ENCODE peak calls at places on chromosomes 16 and 17, in four cellular contexts. One of them, this sample, is unnamed.

GRCh38 chr16:49282690-49283375 is 1.2 kb upstream of the CBLN1 start:
- DNase-seq in GM12878: no peak
- DNase-seq in HL-60: no peak
- DNase-seq in K562: no peak
- DNase-seq in this sample: no peak

GRCh38 chr17:12927541-12928425 is 90.0 kb downstream of the ELAC2 start:
- DNase-seq in K562: no peak
- DNase-seq in HL-60: no peak
- DNase-seq in GM12878: no peak
- DNase-seq in this sample: no peak

GRCh38 chr16:10093564-10093963 is 88.7 kb downstream of the GRIN2A start:
- DNase-seq in GM12878: no peak
- DNase-seq in K562: no peak
- DNase-seq in HL-60: peak
- DNase-seq in this sample: no peak

GRCh38 chr16:28218109-28218508 is 6.3 kb upstream of the XPO6 start:
- DNase-seq in HL-60: no peak
- DNase-seq in K562: peak
- DNase-seq in GM12878: no peak
- DNase-seq in this sample: peak

GRCh38 chr17:76074390-76075363 is at the start of gene GALR2:
- DNase-seq in GM12878: no peak
- DNase-seq in K562: no peak
- DNase-seq in HL-60: no peak
- DNase-seq in this sample: no peak

GRCh38 chr17:39236383-39236927 is 10.7 kb upstream of the STAC2 start:
- DNase-seq in K562: no peak
- DNase-seq in GM12878: no peak
- DNase-seq in HL-60: no peak
- DNase-seq in this sample: no peak

GRCh38 chr16:88638323-88639230 is at the start of gene IL17C:
- DNase-seq in HL-60: no peak
- DNase-seq in GM12878: no peak
- DNase-seq in K562: peak
- DNase-seq in this sample: no peak

GRCh38 chr17:17890773-17891759 is 54.3 kb upstream of the SREBF1 start:
- DNase-seq in HL-60: no peak
- DNase-seq in K562: peak
- DNase-seq in GM12878: no peak
- DNase-seq in this sample: peak

GRCh38 chr17:61862105-61862574 is 1.2 kb downstream of the BRIP1 start:
- DNase-seq in HL-60: no peak
- DNase-seq in K562: no peak
- DNase-seq in GM12878: no peak
- DNase-seq in this sample: no peak

GRCh38 chr17:17938388-17939107 is 33.7 kb downstream of the TOM1L2 start:
- DNase-seq in GM12878: no peak
- DNase-seq in HL-60: no peak
- DNase-seq in K562: no peak
- DNase-seq in this sample: no peak

GRCh38 chr16:11310997-11311561 is 29.9 kb upstream of the PRM1 start:
- DNase-seq in K562: no peak
- DNase-seq in HL-60: no peak
- DNase-seq in GM12878: peak
- DNase-seq in this sample: no peak

GRCh38 chr16:67963325-67964321 is 4.8 kb downstream of the SLC12A4 start:
- DNase-seq in GM12878: no peak
- DNase-seq in K562: peak
- DNase-seq in HL-60: no peak
- DNase-seq in this sample: no peak

GRCh38 chr16:66617010-66617434 is 12.5 kb downstream of the CMTM3 start:
- DNase-seq in GM12878: no peak
- DNase-seq in HL-60: no peak
- DNase-seq in K562: no peak
- DNase-seq in this sample: no peak

GRCh38 chr16:70737377-70738082 is 51.7 kb upstream of the MTSS2 start:
- DNase-seq in GM12878: peak
- DNase-seq in HL-60: no peak
- DNase-seq in K562: no peak
- DNase-seq in this sample: peak

GRCh38 chr16:89993971-89994370 is 25.3 kb downstream of the DBNDD1 start:
- DNase-seq in K562: no peak
- DNase-seq in HL-60: no peak
- DNase-seq in GM12878: no peak
- DNase-seq in this sample: no peak

GRCh38 chr16:88383401-88384221 is 852 bp downstream of the ZNF469 start:
- DNase-seq in HL-60: no peak
- DNase-seq in GM12878: no peak
- DNase-seq in K562: peak
- DNase-seq in this sample: no peak

GRCh38 chr16:66255647-66256046 is 110.8 kb upstream of the CDH5 start:
- DNase-seq in K562: no peak
- DNase-seq in GM12878: no peak
- DNase-seq in HL-60: no peak
- DNase-seq in this sample: no peak

GRCh38 chr17:32590974-32591373 is 104.2 kb downstream of the CDK5R1 start:
- DNase-seq in K562: no peak
- DNase-seq in HL-60: no peak
- DNase-seq in GM12878: no peak
- DNase-seq in this sample: no peak

GRCh38 chr16:70746040-70746707 is 54.8 kb downstream of the VAC14 start:
- DNase-seq in HL-60: peak
- DNase-seq in K562: peak
- DNase-seq in GM12878: no peak
- DNase-seq in this sample: no peak

GRCh38 chr17:44827863-44828262 is 2.2 kb downstream of the GJC1 start:
- DNase-seq in HL-60: no peak
- DNase-seq in K562: no peak
- DNase-seq in GM12878: no peak
- DNase-seq in this sample: no peak

GRCh38 chr16:65120811-65121721 is 797 bp downstream of the CDH11 start:
- DNase-seq in GM12878: no peak
- DNase-seq in K562: no peak
- DNase-seq in HL-60: no peak
- DNase-seq in this sample: no peak

GRCh38 chr17:1716912-1717695 is 6.9 kb upstream of the TLCD2 start:
- DNase-seq in GM12878: peak
- DNase-seq in K562: peak
- DNase-seq in HL-60: peak
- DNase-seq in this sample: peak

GRCh38 chr17:63698886-63699637 is 863 bp downstream of the LIMD2 start:
- DNase-seq in HL-60: peak
- DNase-seq in GM12878: peak
- DNase-seq in K562: no peak
- DNase-seq in this sample: peak

GRCh38 chr17:29292992-29293889 is 707 bp downstream of the NUFIP2 start:
- DNase-seq in GM12878: no peak
- DNase-seq in K562: peak
- DNase-seq in HL-60: no peak
- DNase-seq in this sample: peak

GRCh38 chr16:83830091-83830768 is 22.5 kb downstream of the HSBP1 start:
- DNase-seq in K562: peak
- DNase-seq in GM12878: no peak
- DNase-seq in HL-60: no peak
- DNase-seq in this sample: no peak

GRCh38 chr16:21268236-21268635 is 9.9 kb downstream of the CRYM start:
- DNase-seq in GM12878: no peak
- DNase-seq in K562: no peak
- DNase-seq in HL-60: no peak
- DNase-seq in this sample: no peak

GRCh38 chr17:50432125-50432762 is 6.2 kb downstream of the ACSF2 start:
- DNase-seq in GM12878: no peak
- DNase-seq in HL-60: no peak
- DNase-seq in K562: no peak
- DNase-seq in this sample: no peak

GRCh38 chr16:27450836-27451341 is 48.9 kb downstream of the IL21R start:
- DNase-seq in HL-60: no peak
- DNase-seq in GM12878: peak
- DNase-seq in K562: no peak
- DNase-seq in this sample: peak

GRCh38 chr17:27455914-27456680 is at the start of gene KSR1:
- DNase-seq in HL-60: peak
- DNase-seq in K562: peak
- DNase-seq in GM12878: no peak
- DNase-seq in this sample: peak

GRCh38 chr17:27457405-27457730 is 1.1 kb downstream of the KSR1 start:
- DNase-seq in K562: no peak
- DNase-seq in HL-60: no peak
- DNase-seq in GM12878: no peak
- DNase-seq in this sample: no peak

GRCh38 chr17:27457731-27458523 is 1.7 kb downstream of the KSR1 start:
- DNase-seq in GM12878: no peak
- DNase-seq in HL-60: peak
- DNase-seq in K562: peak
- DNase-seq in this sample: no peak

GRCh38 chr17:27455569-27455913 is 707 bp upstream of the KSR1 start:
- DNase-seq in GM12878: no peak
- DNase-seq in K562: no peak
- DNase-seq in HL-60: no peak
- DNase-seq in this sample: no peak

DNA sequence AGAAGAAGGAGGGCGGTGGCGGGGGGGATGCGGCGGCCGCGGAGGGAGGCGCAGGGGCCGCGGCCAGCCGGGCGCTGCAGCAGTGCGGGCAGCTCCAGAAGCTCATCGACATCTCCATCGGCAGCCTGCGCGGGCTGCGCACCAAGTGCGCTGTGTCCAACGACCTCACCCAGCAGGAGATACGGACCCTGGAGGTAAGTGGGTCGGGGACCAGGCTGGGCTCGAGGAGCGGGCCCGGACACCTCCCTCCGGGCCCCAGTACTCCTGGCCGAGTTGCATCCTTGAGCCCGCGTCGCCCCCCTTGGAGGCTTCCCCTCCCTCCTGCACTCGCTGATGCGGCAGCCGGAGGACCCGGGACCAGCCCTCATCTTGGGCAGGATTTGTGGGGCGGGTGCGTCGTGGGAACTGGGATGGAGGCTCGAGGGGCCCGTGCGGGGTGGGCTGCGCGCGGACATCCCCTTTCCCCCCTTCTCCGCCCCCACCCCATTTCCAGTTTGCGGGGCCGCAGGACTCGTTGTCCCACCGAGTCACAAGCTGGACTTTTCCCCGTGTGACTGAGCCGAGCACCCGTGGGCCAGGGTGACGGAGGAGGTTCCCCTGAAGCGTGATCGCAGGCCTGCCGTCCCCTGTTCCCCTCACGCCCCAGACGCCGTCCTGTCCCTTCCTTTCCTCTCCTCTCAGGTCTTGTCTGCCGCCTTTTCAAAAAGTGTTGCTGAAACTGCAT is 595 bp downstream of the KSR1 start:
- DNase-seq in GM12878: no peak
- DNase-seq in K562: no peak
- DNase-seq in HL-60: no peak
- DNase-seq in this sample: peak
- TF ChIP-seq SPI1 in GM12878: no peak
- TF ChIP-seq SPI1 in K562: no peak
- TF ChIP-seq SPI1 in HL-60: no peak
- TF ChIP-seq SPI1 in this sample: no peak

DNA sequence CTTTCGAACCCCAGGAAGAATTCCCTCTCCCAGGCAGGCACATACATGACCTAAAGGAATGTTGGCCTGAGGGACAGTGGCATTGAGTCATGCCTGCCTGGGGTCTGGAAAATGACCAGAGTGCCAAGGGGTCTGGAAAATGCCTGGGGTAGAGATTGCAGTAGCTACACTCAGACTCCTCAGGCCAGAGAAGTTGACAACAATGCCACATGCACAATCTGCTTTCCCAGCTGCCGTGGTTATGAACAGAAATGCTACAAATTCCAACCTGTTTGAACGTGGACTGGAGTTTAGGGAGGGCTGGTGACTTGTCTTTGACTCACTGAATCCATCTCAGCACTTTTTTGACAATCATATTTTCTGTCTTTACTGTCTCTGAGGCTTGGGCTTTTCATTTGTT is 250.0 kb downstream of the ABCC12 start:
- DNase-seq in K562: no peak
- DNase-seq in HL-60: no peak
- DNase-seq in GM12878: no peak
- DNase-seq in this sample: no peak
- TF ChIP-seq SPI1 in K562: no peak
- TF ChIP-seq SPI1 in HL-60: no peak
- TF ChIP-seq SPI1 in GM12878: no peak
- TF ChIP-seq SPI1 in this sample: no peak

GRCh38 chr17:37273419-37274051 is 102.2 kb upstream of the C17orf78 start:
- DNase-seq in K562: peak
- DNase-seq in GM12878: no peak
- DNase-seq in HL-60: no peak
- DNase-seq in this sample: no peak
- TF ChIP-seq SPI1 in K562: no peak
- TF ChIP-seq SPI1 in GM12878: no peak
- TF ChIP-seq SPI1 in HL-60: peak
- TF ChIP-seq SPI1 in this sample: no peak

DNA sequence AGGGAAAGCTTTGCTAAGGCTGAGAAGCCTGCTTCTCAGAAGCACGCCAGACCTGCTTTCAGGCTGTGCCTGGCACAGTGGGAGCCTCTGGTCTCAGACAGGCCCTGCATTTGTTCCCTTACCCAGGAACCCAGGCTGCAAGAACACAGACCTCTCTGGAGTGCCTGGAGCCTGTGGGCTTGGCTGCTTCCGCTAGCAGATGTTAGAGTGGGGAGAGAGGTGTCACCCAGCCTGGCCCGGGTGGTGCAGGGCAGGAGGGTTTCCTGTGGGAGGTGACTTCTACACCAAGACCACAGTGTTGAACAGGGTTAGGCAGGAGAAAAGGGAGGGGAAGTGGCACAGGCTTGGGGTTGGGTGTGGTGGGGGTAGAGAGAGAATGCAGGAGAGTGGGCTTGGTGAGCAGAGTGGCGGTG is 35.8 kb upstream of the ADGRG1 start:
- DNase-seq in K562: no peak
- DNase-seq in GM12878: no peak
- DNase-seq in HL-60: peak
- DNase-seq in this sample: no peak
- TF ChIP-seq SPI1 in K562: no peak
- TF ChIP-seq SPI1 in GM12878: peak
- TF ChIP-seq SPI1 in HL-60: peak
- TF ChIP-seq SPI1 in this sample: no peak

DNA sequence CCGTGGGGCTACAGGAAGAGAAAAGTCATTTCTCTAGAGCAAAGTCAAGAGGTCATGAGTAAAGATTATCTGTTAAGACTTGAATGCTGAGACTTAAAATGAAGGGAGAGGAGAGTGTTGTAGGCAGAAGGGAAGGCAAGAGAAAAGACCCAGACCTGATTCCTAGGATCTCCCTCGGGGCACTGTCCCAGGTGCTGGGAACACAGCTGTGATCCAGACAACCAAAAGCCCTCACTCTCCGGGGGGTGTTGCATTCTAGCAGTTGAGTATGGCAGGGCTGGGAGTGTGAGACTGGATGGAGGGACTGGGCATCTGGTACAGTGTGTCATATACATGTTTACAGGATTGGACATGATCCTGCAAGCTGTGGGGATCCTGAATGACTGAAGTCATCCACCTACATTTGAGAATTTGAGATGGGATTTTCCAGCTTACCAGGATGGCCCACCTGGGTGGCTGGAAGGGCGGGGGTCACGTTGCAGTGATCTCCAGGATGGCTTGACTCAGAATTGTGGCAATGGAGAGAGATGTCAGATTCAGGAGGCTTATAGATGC is 29.1 kb downstream of the ARSG start:
- DNase-seq in GM12878: no peak
- DNase-seq in HL-60: no peak
- DNase-seq in K562: no peak
- DNase-seq in this sample: no peak
- TF ChIP-seq SPI1 in GM12878: no peak
- TF ChIP-seq SPI1 in HL-60: no peak
- TF ChIP-seq SPI1 in K562: no peak
- TF ChIP-seq SPI1 in this sample: no peak